ENCODE peak calls at places on chromosomes 2 and 18, in seven cellular contexts. J is naive thymus-derived CD4-positive, alpha-beta T cell; K is activated CD8-positive, alpha-beta T cell treated with anti-CD3 and anti-CD28 coated beads for 36 hours; E is left colon; I is activated CD4-positive, alpha-beta T cell treated with anti-CD3 and anti-CD28 coated beads for 36 hours; S is naive thymus-derived CD8-positive, alpha-beta T cell; R is HCT116. O is an unnamed sample.

GRCh38 chr2:72825271-72826155 is at the start of gene EXOC6B:
- ATAC-seq in E (peak; percentile 98), K (peak; percentile 88), J (peak; percentile 96), R (peak; percentile 94), S (peak; percentile 83), I (peak; percentile 80), O (peak; percentile 89)

GRCh38 chr2:217798743-217799552 is 203.8 kb downstream of the TNS1 start:
- ATAC-seq in I (no peak), J (peak; percentile 86), R (no peak), S (no peak), E (peak; percentile 19), K (no peak), O (no peak)

GRCh38 chr2:217555075-217555876 is 447.5 kb downstream of the TNS1 start:
- ATAC-seq in I (peak; percentile 16), E (no peak), R (no peak), K (peak; percentile 71), S (peak; percentile 65), J (no peak), O (no peak)

GRCh38 chr2:98708396-98709186 is 22.3 kb downstream of the MGAT4A start:
- ATAC-seq in J (no peak), K (no peak), S (no peak), E (no peak), R (no peak), I (no peak), O (no peak)

GRCh38 chr2:60954139-60954538 is 63.4 kb upstream of the PEX13 start:
- ATAC-seq in J (peak; percentile 89), S (no peak), K (peak; percentile 93), R (no peak), I (peak; percentile 85), E (no peak), O (no peak)

GRCh38 chr18:7038330-7038846 is 79.2 kb downstream of the LAMA1 start:
- ATAC-seq in R (no peak), I (peak; percentile 57), K (peak; percentile 39), J (no peak), E (peak; percentile 85), S (no peak), O (no peak)

GRCh38 chr2:10514743-10515142 is 66.6 kb upstream of the ODC1 start:
- ATAC-seq in J (no peak), K (no peak), I (no peak), E (no peak), R (peak; percentile 60), S (no peak), O (no peak)

GRCh38 chr2:42074661-42075060 is 26.8 kb downstream of the PKDCC start:
- ATAC-seq in I (no peak), K (no peak), E (no peak), S (no peak), R (peak; percentile 70), J (no peak), O (no peak)

O was measured in activated T-helper 17 cell treated with anti-CD3 and anti-CD28 coated beads, Interleukin-2, amount 50 U/mL, for 72 hours.